ENCODE peak calls at places on chromosomes 6 and 20, in five cellular contexts. H is dorsolateral prefrontal cortex, S is fibroblast of mammary gland, U is mammary epithelial cell, N is lower lobe of right lung. A is an unnamed sample.

GRCh38 chr6:8069887-8070286 is 5.7 kb upstream of the BLOC1S5 start:
- DNase-seq in H (no peak), S (no peak), U (no peak), N (no peak), A (no peak)

GRCh38 chr6:144847906-144848305 is 562.8 kb downstream of the UTRN start:
- DNase-seq in H (no peak), S (no peak), U (no peak), N (no peak), A (peak; percentile 4)

GRCh38 chr6:106894978-106895702 is 79.4 kb downstream of the CD24 start:
- DNase-seq in H (no peak), S (peak; percentile 47), U (peak; percentile 78), N (no peak), A (peak; percentile 56)

GRCh38 chr6:89066929-89067646 is 13.5 kb upstream of the PNRC1 start:
- DNase-seq in H (no peak), S (no peak), U (no peak), N (no peak), A (no peak)

GRCh38 chr6:116387374-116387773 is 16.6 kb downstream of the DSE start:
- DNase-seq in H (no peak), S (peak; percentile 81), U (peak; percentile 96), N (no peak), A (peak; percentile 86)

GRCh38 chr6:132527791-132528190 is 10.3 kb upstream of the TAAR9 start:
- DNase-seq in H (no peak), S (peak; percentile 83), U (peak; percentile 64), N (no peak), A (no peak)

GRCh38 chr6:111658445-111659154 is 52.9 kb upstream of the TRAF3IP2 start:
- DNase-seq in H (no peak), S (peak; percentile 68), U (peak; percentile 59), N (no peak), A (peak; percentile 54)

GRCh38 chr6:104256547-104257144 is 603.1 kb downstream of the HACE1 start:
- DNase-seq in H (no peak), S (no peak), U (no peak), N (no peak), A (no peak)

GRCh38 chr6:133837801-133838349 is 51.0 kb upstream of the TCF21 start:
- DNase-seq in H (no peak), S (peak; percentile 45), U (peak; percentile 69), N (peak; percentile 78), A (peak; percentile 23)

GRCh38 chr20:40702504-40702903 is 13.5 kb upstream of the MAFB start:
- DNase-seq in H (no peak), S (no peak), U (no peak), N (no peak), A (no peak)
- TF ChIP-seq CTCF in H (no peak), S (peak; percentile 9), U (peak; percentile 18), N (no peak), A (peak; percentile 24)

GRCh38 chr20:37385176-37385575 is 39.2 kb downstream of the SRC start:
- DNase-seq in H (no peak), S (no peak), U (no peak), N (no peak), A (no peak)

GRCh38 chr20:37383229-37383989 is 37.5 kb downstream of the SRC start:
- DNase-seq in H (no peak), S (peak; percentile 85), U (peak; percentile 52), N (no peak), A (peak; percentile 39)

GRCh38 chr20:37386505-37387201 is 40.7 kb downstream of the SRC start:
- DNase-seq in H (no peak), S (no peak), U (no peak), N (peak; percentile 30), A (no peak)

GRCh38 chr20:37385659-37386504 is 39.9 kb downstream of the SRC start:
- DNase-seq in H (no peak), S (no peak), U (no peak), N (peak; percentile 42), A (no peak)

GRCh38 chr20:37384683-37385174 is 38.8 kb downstream of the SRC start:
- DNase-seq in H (peak; percentile 83), S (peak; percentile 56), U (peak; percentile 30), N (peak; percentile 80), A (peak; percentile 44)
- H3K4me3 ChIP-seq in H (peak overlapping the region; percentile 59), S (peak overlapping the region; percentile 24), U (no peak overlapping the region), N (peak overlapping the region; percentile 52), A (peak overlapping the region; percentile 19)

GRCh38 chr6:162178666-162179065 is 548.9 kb downstream of the PRKN start:
- DNase-seq in H (no peak), S (no peak), U (no peak), N (no peak), A (no peak)

GRCh38 chr6:162179196-162179951 is 548.2 kb downstream of the PRKN start:
- DNase-seq in H (no peak), S (no peak), U (no peak), N (no peak), A (no peak)

GRCh38 chr6:162181741-162182401 is 545.7 kb downstream of the PRKN start:
- DNase-seq in H (no peak), S (peak; percentile 58), U (no peak), N (no peak), A (peak; percentile 13)

GRCh38 chr6:162178266-162178665 is 549.3 kb downstream of the PRKN start:
- DNase-seq in H (no peak), S (no peak), U (no peak), N (no peak), A (no peak)

DNA sequence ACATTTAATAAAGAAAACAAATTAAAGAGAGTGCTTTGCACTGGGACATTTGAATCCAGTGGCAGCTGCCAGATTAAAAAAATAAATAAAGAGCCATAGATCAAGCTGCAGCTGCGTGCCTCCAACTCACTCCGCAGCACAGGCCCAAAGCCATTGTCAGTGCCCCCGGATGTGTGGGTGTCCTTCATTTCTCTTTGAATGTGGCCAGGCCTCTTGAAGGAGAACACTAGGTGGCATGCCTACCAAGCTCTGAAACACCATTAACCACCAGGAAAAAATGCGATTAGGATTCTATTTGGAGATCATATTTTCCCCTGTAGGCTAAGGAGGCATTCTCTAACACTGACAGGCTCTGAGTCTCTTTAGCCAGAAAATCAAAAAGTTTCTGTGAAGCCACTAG is 549.8 kb downstream of the PRKN start:
- DNase-seq in H (peak; percentile 47), S (peak; percentile 49), U (no peak), N (no peak), A (peak; percentile 3)
- TF ChIP-seq CTCF in H (peak; percentile 56), S (peak; percentile 49), U (peak; percentile 10), N (no peak), A (no peak)

DNA sequence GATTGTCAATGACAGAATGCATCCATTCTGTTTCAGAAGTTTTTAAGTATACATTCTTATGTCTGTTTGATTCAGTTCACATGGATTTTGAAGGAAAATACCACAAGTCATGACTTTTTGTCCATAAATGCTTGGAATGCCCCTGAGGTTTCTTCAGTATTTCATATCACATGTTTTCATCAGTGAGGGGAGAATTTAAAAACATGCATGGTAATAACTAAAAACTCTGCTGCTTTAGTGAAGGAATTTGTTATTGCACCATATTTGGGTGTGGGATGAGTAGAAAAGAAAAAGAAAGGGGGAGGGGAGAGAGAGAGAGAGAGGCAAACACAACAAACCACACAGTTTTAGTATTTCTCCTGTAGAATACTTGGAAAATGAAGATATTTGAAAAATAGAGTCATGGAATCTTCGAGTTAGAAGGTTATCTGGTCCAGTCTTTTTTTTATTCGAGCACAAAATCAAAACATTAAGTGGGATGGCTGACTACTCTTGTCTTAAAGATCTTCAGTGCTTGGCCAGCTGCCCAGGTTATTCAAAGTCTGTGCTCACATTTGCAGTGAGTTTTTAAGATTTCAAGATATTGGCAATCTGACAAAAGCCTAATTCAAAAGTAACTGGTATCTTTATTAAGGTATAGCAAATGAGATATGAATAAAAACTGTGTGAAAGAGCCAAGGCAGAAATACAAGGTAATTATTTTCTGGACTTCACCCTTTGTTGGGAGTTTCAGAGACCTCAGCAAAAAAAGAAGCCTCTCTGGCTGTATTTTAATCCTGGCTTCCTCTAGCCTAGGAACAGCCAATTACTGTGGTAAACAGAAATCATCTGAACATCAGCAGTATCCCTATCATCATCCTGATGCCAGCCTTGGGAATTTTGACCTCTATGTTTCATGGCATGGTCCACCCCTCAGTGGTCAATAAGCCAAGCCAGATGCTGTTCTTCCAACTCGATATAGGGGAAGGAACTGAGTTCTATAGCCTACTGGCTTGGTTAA is 687.9 kb upstream of the CITED2 start:
- DNase-seq in H (no peak), S (peak; percentile 95), U (peak; percentile 82), N (no peak), A (peak; percentile 97)
- H3K4me3 ChIP-seq in H (no peak overlapping the region), S (no peak overlapping the region), U (peak overlapping the region; percentile 33), N (no peak overlapping the region), A (no peak overlapping the region)

DNA sequence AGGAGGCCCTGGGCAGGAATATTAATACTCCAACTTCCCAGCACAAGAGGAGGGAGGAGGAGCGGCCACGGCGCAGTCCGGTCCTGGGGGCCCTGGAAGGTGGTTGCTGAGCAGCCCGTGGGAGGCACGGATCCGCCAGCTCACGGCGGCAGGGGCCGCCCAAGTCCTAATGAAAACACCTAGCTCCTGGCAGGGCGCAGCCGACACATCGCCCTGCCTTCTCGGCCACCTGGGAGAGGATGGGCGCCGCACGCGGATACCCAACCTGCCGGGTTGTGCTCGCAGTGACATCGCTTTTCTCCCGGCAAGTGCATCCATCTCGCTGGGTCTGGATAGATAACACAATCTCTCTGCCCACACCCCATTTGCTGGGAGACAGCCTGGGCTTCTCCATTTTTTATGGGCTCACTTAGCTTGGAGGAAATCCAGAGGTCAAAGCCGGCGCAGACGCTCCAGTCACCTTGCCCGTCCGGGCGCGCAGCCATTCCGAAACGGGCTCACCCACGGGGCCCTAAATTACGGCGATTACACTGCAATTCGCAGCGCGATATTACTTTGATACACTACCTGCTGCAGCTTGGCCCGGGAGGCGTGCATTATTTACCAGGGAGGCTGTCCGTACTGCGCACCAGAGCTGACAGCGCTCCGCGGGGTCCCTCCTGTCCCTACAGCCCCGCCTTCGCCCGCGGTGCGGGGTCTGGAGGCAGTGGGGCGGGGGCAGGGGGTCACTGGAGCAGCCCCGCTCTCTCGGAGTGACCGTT is 36.2 kb upstream of the CCDC167 start:
- DNase-seq in H (no peak), S (no peak), U (peak; percentile 35), N (no peak), A (no peak)
- TF ChIP-seq CTCF in H (no peak), S (no peak), U (peak; percentile 37), N (no peak), A (no peak)

GRCh38 chr6:164079275-164079600 is 664.7 kb downstream of the QKI start:
- DNase-seq in H (no peak), S (no peak), U (no peak), N (no peak), A (no peak)

DNA sequence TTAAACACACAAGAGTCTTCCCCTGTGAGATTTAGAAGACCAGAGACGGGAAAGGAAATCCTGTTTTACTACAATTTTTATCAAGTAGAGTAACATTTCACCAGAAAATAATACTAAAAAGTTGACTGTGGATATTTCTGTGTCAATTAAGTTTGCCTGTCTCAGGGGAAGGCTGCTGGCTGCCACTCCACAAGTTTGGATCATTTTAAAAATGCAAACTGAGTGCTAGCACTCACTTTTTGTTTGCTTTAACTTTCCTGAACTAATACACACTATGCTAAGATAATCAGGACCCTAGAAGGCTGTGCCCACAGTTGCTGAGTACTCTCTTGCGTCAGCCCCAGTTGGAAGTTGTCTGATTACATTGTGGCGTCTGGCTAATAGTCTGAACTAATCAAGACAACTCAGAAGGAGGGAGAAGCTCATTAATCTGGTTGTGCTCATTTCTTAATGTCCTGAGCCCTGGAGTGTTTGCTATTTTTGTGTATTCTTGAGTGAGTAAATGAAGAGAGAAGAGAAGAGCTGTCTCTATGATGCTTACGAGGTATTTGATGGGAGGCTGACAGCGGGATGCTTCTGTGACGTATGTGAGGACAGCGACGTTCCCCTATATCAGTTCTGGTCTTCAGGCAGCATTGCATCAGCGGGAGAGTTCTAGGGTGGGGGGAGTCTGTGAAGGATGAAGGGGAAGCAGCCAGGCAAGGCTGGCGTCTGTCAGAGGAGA is 664.2 kb downstream of the QKI start:
- DNase-seq in H (no peak), S (no peak), U (no peak), N (no peak), A (peak; percentile 10)
- H3K4me3 ChIP-seq in H (no peak overlapping the region), S (no peak overlapping the region), U (no peak overlapping the region), N (no peak overlapping the region), A (no peak overlapping the region)